ENCODE peak calls at places on chromosomes 12 and 14, in ten cellular contexts. Z is ovary, X is cardiac fibroblast, L is A549, B is fibroblast of lung, M is mesothelial cell of epicardium, A is bronchial epithelial cell, H is PC-9, U is heart right ventricle, F is IMR-90. T is an unnamed sample.

GRCh38 chr14:105830171-105830570 is 303.8 kb downstream of the TMEM121 start:
- DNase-seq in Z (no peak), X (no peak), L (no peak), B (no peak), M (no peak), A (no peak), H (no peak), U (no peak), F (no peak), T (no peak)

GRCh38 chr12:121637231-121637914 is 11.0 kb downstream of the ORAI1 start:
- DNase-seq in Z (no peak), X (no peak), L (no peak), B (no peak), M (no peak), A (no peak), H (no peak), U (no peak), F (no peak), T (no peak)

GRCh38 chr14:89121961-89122675 is 294.9 kb downstream of the FOXN3 start:
- DNase-seq in Z (no peak), X (no peak), L (no peak), B (no peak), M (no peak), A (no peak), H (no peak), U (no peak), F (no peak), T (no peak)

GRCh38 chr12:117926391-117926899 is 42.3 kb downstream of the KSR2 start:
- DNase-seq in Z (no peak), X (no peak), L (no peak), B (no peak), M (no peak), A (no peak), H (no peak), U (no peak), F (no peak), T (no peak)

GRCh38 chr14:104195854-104196253 is 57.5 kb downstream of the KIF26A start:
- DNase-seq in Z (no peak), X (no peak), L (no peak), B (no peak), M (no peak), A (no peak), H (no peak), U (no peak), F (no peak), T (no peak)

GRCh38 chr14:85528882-85529585 is 910 bp upstream of the FLRT2 start:
- DNase-seq in Z (peak), X (peak), L (no peak), B (peak), M (no peak), A (peak), H (no peak), U (no peak), F (peak), T (no peak)

GRCh38 chr12:58537278-58537677 is 383.0 kb downstream of the LRIG3 start:
- DNase-seq in Z (no peak), X (peak), L (no peak), B (peak), M (no peak), A (peak), H (no peak), U (no peak), F (peak), T (no peak)

GRCh38 chr14:90438841-90439240 is 42.0 kb downstream of the CALM1 start:
- DNase-seq in Z (no peak), X (no peak), L (no peak), B (no peak), M (no peak), A (peak), H (peak), U (no peak), F (no peak), T (no peak)

GRCh38 chr12:28550757-28551381 is 360.6 kb downstream of the CCDC91 start:
- DNase-seq in Z (no peak), X (peak), L (peak), B (peak), M (no peak), A (peak), H (peak), U (no peak), F (peak), T (no peak)

GRCh38 chr12:113149361-113150150 is at the start of gene CFAP73:
- DNase-seq in Z (peak), X (peak), L (peak), B (peak), M (peak), A (peak), H (peak), U (peak), F (peak), T (peak)

GRCh38 chr12:74791365-74791764 is 253.7 kb downstream of the ATXN7L3B start:
- DNase-seq in Z (no peak), X (no peak), L (no peak), B (peak), M (no peak), A (no peak), H (no peak), U (no peak), F (no peak), T (no peak)

GRCh38 chr14:58805057-58805456 is 167.3 kb downstream of the DACT1 start:
- DNase-seq in Z (no peak), X (no peak), L (no peak), B (peak), M (no peak), A (no peak), H (no peak), U (no peak), F (peak), T (no peak)

GRCh38 chr12:122830517-122831214 is 4.6 kb upstream of the HIP1R start:
- DNase-seq in Z (no peak), X (peak), L (peak), B (peak), M (no peak), A (peak), H (peak), U (no peak), F (peak), T (no peak)

GRCh38 chr12:98752726-98753125 is 107.6 kb downstream of the APAF1 start:
- DNase-seq in Z (no peak), X (peak), L (no peak), B (peak), M (no peak), A (no peak), H (no peak), U (no peak), F (peak), T (no peak)

GRCh38 chr12:101891462-101891971 is 14.1 kb downstream of the DRAM1 start:
- DNase-seq in Z (no peak), X (peak), L (no peak), B (peak), M (no peak), A (peak), H (peak), U (no peak), F (peak), T (no peak)

GRCh38 chr14:68669101-68669500 is 123.8 kb downstream of the ZFP36L1 start:
- DNase-seq in Z (no peak), X (no peak), L (no peak), B (no peak), M (no peak), A (peak), H (peak), U (no peak), F (no peak), T (no peak)

GRCh38 chr14:39102265-39102968 is 618 bp downstream of the SEC23A start:
- DNase-seq in Z (no peak), X (peak), L (peak), B (peak), M (no peak), A (peak), H (no peak), U (no peak), F (peak), T (no peak)

GRCh38 chr12:116087962-116088361 is 189.5 kb downstream of the MED13L start:
- DNase-seq in Z (no peak), X (no peak), L (no peak), B (no peak), M (no peak), A (no peak), H (no peak), U (no peak), F (no peak), T (no peak)

GRCh38 chr12:65535951-65536350 is 257.5 kb downstream of the MSRB3 start:
- DNase-seq in Z (no peak), X (peak), L (no peak), B (peak), M (no peak), A (no peak), H (no peak), U (no peak), F (peak), T (no peak)

GRCh38 chr14:94767321-94767878 is 2.5 kb downstream of the GSC start:
- DNase-seq in Z (no peak), X (no peak), L (no peak), B (no peak), M (no peak), A (no peak), H (no peak), U (no peak), F (no peak), T (no peak)

GRCh38 chr12:114733919-114734318 is 49.9 kb upstream of the TBX3 start:
- DNase-seq in Z (no peak), X (no peak), L (no peak), B (no peak), M (no peak), A (no peak), H (no peak), U (no peak), F (no peak), T (no peak)

GRCh38 chr12:81086342-81086741 is 8.5 kb downstream of the ACSS3 start:
- DNase-seq in Z (no peak), X (no peak), L (no peak), B (no peak), M (no peak), A (peak), H (no peak), U (no peak), F (no peak), T (no peak)

GRCh38 chr14:106021832-106022231 is 495.4 kb downstream of the TMEM121 start:
- DNase-seq in Z (no peak), X (no peak), L (no peak), B (no peak), M (no peak), A (no peak), H (no peak), U (no peak), F (no peak), T (no peak)

GRCh38 chr14:99838555-99839193 is 45.5 kb downstream of the EML1 start:
- DNase-seq in Z (no peak), X (peak), L (no peak), B (peak), M (no peak), A (no peak), H (peak), U (no peak), F (peak), T (no peak)

GRCh38 chr12:52180971-52181628 is 10.7 kb downstream of the KRT80 start:
- DNase-seq in Z (no peak), X (no peak), L (no peak), B (peak), M (no peak), A (no peak), H (no peak), U (no peak), F (peak), T (no peak)

GRCh38 chr12:88471641-88472040 is 108.6 kb downstream of the KITLG start:
- DNase-seq in Z (no peak), X (peak), L (no peak), B (peak), M (no peak), A (peak), H (no peak), U (peak), F (peak), T (no peak)

GRCh38 chr12:49982246-49983229 is 9.8 kb downstream of the AQP6 start:
- DNase-seq in Z (no peak), X (peak), L (no peak), B (no peak), M (no peak), A (no peak), H (no peak), U (no peak), F (peak), T (no peak)

GRCh38 chr12:15220961-15221885 is at the start of gene RERG:
- DNase-seq in Z (peak), X (peak), L (peak), B (peak), M (peak), A (peak), H (peak), U (peak), F (peak), T (peak)

GRCh38 chr14:101216725-101217463 is 313.4 kb upstream of the RTL1 start:
- DNase-seq in Z (no peak), X (no peak), L (no peak), B (no peak), M (peak), A (no peak), H (no peak), U (no peak), F (no peak), T (no peak)

GRCh38 chr12:13251496-13251895 is 55.0 kb downstream of the EMP1 start:
- DNase-seq in Z (no peak), X (no peak), L (no peak), B (no peak), M (no peak), A (no peak), H (no peak), U (no peak), F (no peak), T (no peak)

GRCh38 chr14:63896278-63896720 is 43.5 kb downstream of the SYNE2 start:
- DNase-seq in Z (no peak), X (peak), L (no peak), B (peak), M (peak), A (peak), H (peak), U (peak), F (peak), T (no peak)

GRCh38 chr12:51472984-51473383 is 48.4 kb downstream of the SLC4A8 start:
- DNase-seq in Z (no peak), X (no peak), L (no peak), B (no peak), M (no peak), A (no peak), H (no peak), U (no peak), F (no peak), T (no peak)

GRCh38 chr12:110556705-110557104 is 26.4 kb downstream of the PPTC7 start:
- DNase-seq in Z (no peak), X (no peak), L (no peak), B (no peak), M (no peak), A (no peak), H (no peak), U (no peak), F (no peak), T (no peak)

GRCh38 chr12:30719060-30719459 is 23.4 kb upstream of the IPO8 start:
- DNase-seq in Z (no peak), X (peak), L (no peak), B (peak), M (no peak), A (peak), H (no peak), U (no peak), F (peak), T (no peak)

GRCh38 chr12:79006306-79006705 is 141.7 kb downstream of the SYT1 start:
- DNase-seq in Z (no peak), X (peak), L (no peak), B (peak), M (no peak), A (peak), H (no peak), U (no peak), F (peak), T (no peak)

GRCh38 chr14:103434868-103435442 is 49.7 kb downstream of the MARK3 start:
- DNase-seq in Z (no peak), X (no peak), L (no peak), B (no peak), M (no peak), A (no peak), H (no peak), U (peak), F (no peak), T (no peak)

GRCh38 chr12:125403145-125403789 is 338.0 kb downstream of the AACS start:
- DNase-seq in Z (no peak), X (peak), L (no peak), B (peak), M (no peak), A (peak), H (no peak), U (no peak), F (peak), T (no peak)
- TF ChIP-seq CTCF in Z (no peak), X (peak), L (peak), B (peak), M (peak), A (peak), H (peak), U (peak), F (peak), T (peak)

DNA sequence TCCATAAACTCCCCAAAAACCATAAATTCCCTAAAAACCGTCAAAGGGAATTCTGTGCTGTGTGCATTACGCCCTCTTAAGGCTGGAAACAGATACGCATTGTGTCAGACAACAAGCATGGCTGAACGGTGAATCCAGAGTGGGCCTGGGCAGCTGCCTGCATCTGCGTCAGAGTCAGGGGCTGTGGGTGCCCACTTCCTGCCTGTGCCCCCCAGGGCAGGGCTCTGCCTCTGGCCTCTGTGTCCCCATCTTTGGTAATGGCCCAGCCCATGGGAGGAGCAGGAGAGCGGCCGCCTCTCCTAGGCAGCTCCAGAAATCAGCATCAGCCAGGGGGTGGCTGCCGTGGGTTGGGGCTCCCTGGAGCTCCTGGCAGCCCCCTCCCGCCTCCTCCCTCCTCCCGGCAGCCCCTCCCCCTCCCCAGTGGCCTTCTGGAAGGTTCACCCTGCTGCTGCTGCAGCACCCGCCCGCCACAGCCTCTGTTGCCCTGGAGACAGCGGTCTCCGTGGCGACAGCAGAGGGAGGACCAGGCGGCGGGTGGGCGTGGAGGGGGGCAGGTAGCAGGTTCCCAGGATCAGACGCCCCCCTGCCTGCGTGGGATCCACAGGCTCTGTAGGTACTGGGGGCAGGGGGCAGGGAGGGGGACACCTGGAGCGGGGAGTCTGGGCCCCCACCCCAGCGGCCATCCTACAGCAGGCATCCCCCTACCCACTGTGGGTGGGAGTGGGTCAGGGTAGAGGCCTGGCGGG is 5.9 kb downstream of the MMP17 start:
- DNase-seq in Z (peak), X (peak), L (no peak), B (peak), M (no peak), A (no peak), H (no peak), U (no peak), F (peak), T (no peak)
- TF ChIP-seq CTCF in Z (no peak), X (peak), L (peak), B (peak), M (no peak), A (peak), H (peak), U (no peak), F (peak), T (peak)

GRCh38 chr14:77199590-77199989 is 18.0 kb downstream of the TMEM63C start:
- DNase-seq in Z (no peak), X (no peak), L (no peak), B (no peak), M (no peak), A (no peak), H (no peak), U (no peak), F (no peak), T (no peak)

GRCh38 chr14:77200406-77200985 is 18.9 kb downstream of the TMEM63C start:
- DNase-seq in Z (no peak), X (no peak), L (no peak), B (no peak), M (no peak), A (no peak), H (no peak), U (no peak), F (no peak), T (no peak)

GRCh38 chr14:77197988-77198387 is 16.4 kb downstream of the TMEM63C start:
- DNase-seq in Z (no peak), X (no peak), L (no peak), B (no peak), M (no peak), A (no peak), H (no peak), U (no peak), F (no peak), T (no peak)

GRCh38 chr14:77195766-77196165 is 14.2 kb downstream of the TMEM63C start:
- DNase-seq in Z (no peak), X (no peak), L (no peak), B (no peak), M (no peak), A (no peak), H (no peak), U (no peak), F (no peak), T (no peak)

DNA sequence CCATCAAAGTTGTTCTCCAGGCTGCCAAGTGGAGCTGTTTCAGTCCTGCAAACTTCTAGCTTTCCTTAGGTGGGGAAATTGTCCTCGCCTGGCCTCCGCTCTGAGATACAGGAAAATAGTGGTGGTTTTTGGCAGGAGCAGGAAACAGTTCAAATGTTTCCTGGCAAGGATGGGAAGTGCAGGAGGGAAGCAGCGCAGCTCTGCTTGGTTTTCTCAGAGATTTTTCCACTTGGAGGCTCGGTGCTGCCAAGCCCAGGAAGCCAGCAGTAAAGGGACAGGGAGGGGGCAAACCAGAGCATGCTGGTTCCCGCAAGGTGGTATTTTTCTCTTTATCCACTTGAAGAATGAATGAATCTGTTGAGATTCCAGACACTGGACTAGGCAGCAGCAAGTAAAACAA is 17.0 kb downstream of the TMEM63C start:
- DNase-seq in Z (no peak), X (no peak), L (no peak), B (no peak), M (no peak), A (no peak), H (no peak), U (no peak), F (no peak), T (no peak)
- TF ChIP-seq CTCF in Z (no peak), X (no peak), L (no peak), B (no peak), M (no peak), A (no peak), H (no peak), U (no peak), F (no peak), T (no peak)

GRCh38 chr12:57488397-57489156 is 709 bp downstream of the MARS1 start:
- DNase-seq in Z (no peak), X (no peak), L (no peak), B (no peak), M (no peak), A (no peak), H (no peak), U (no peak), F (peak), T (no peak)

GRCh38 chr12:57487055-57487596 is 742 bp upstream of the MARS1 start:
- DNase-seq in Z (peak), X (no peak), L (no peak), B (no peak), M (no peak), A (no peak), H (no peak), U (no peak), F (no peak), T (no peak)

GRCh38 chr12:57485695-57486094 is 2.2 kb upstream of the MARS1 start:
- DNase-seq in Z (no peak), X (no peak), L (no peak), B (no peak), M (no peak), A (no peak), H (no peak), U (no peak), F (no peak), T (no peak)

GRCh38 chr12:57489157-57489641 is 1.3 kb downstream of the MARS1 start:
- DNase-seq in Z (no peak), X (peak), L (no peak), B (peak), M (no peak), A (no peak), H (no peak), U (no peak), F (peak), T (no peak)

DNA sequence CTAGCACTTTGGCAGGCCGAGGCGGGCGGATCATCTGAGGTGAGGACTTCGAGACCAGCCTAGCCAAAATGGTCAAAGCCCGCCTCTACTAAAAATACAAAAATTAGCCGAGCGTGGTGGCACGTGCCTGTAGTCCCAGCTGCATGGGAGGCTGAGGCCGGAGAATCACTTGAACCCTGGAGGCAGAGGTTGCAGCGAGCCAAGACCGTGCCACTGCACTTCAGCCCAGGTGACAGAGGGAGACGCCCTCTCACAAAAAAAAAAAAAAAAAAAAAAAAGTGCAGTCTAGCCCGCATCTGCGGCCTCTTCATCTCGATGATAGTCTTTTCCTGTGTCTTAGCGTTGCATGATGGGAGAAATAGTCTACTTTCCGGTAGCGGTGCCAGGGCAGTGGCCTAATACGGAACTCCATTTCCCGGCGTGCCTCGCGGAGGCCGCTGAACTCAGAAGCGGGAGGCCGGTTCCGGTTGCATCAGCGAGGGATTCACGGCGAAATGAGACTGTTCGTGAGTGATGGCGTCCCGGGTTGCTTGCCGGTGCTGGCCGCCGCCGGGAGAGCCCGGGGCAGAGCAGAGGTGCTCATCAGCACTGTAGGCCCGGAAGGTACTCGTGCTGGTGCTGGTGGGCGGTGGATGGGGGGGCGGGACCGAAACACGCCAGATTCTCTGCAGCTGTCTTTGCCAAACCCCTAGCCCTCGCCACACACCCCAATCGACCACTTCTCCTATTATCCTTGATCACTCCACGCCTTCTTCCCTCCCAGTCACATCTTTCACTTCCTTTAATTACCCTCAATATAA is at the start of gene MARS1:
- DNase-seq in Z (peak), X (peak), L (peak), B (peak), M (peak), A (peak), H (peak), U (peak), F (peak), T (peak)
- TF ChIP-seq CTCF in Z (no peak), X (no peak), L (peak), B (no peak), M (no peak), A (peak), H (no peak), U (no peak), F (no peak), T (peak)

T was measured in D721Med.